ENCODE peak calls at places on chromosomes 13 and 19, in six cellular contexts. One of them, this sample, is unnamed.

GRCh38 chr13:19781526-19781925 is 1.2 kb downstream of the PSPC1 start:
- DNase-seq in mesenteric fat pad: peak
- DNase-seq in stimulated activated CD8-positive, alpha-beta memory T cell treated with anti-CD3 and anti-CD28 coated beads, Interleukin-4, amount 100 ng/mL, for 24 hours: no peak
- DNase-seq in stimulated activated CD4-positive, alpha-beta T cell treated with anti-CD3 and anti-CD28 coated beads, Interleukin-4, amount 100 ng/mL, for 1 hour: no peak
- DNase-seq in CD4-positive, alpha-beta T cell: no peak
- DNase-seq in GM18507: no peak
- DNase-seq in this sample: peak

GRCh38 chr13:97191615-97192014 is 30.5 kb upstream of the MBNL2 start:
- DNase-seq in mesenteric fat pad: no peak
- DNase-seq in stimulated activated CD8-positive, alpha-beta memory T cell treated with anti-CD3 and anti-CD28 coated beads, Interleukin-4, amount 100 ng/mL, for 24 hours: no peak
- DNase-seq in stimulated activated CD4-positive, alpha-beta T cell treated with anti-CD3 and anti-CD28 coated beads, Interleukin-4, amount 100 ng/mL, for 1 hour: no peak
- DNase-seq in CD4-positive, alpha-beta T cell: no peak
- DNase-seq in GM18507: no peak
- DNase-seq in this sample: no peak

GRCh38 chr13:80562423-80562822 is 221.5 kb upstream of the SPRY2 start:
- DNase-seq in mesenteric fat pad: no peak
- DNase-seq in stimulated activated CD8-positive, alpha-beta memory T cell treated with anti-CD3 and anti-CD28 coated beads, Interleukin-4, amount 100 ng/mL, for 24 hours: no peak
- DNase-seq in stimulated activated CD4-positive, alpha-beta T cell treated with anti-CD3 and anti-CD28 coated beads, Interleukin-4, amount 100 ng/mL, for 1 hour: no peak
- DNase-seq in CD4-positive, alpha-beta T cell: no peak
- DNase-seq in GM18507: no peak
- DNase-seq in this sample: no peak

GRCh38 chr13:95494082-95494681 is 58.3 kb upstream of the CLDN10 start:
- DNase-seq in mesenteric fat pad: no peak
- DNase-seq in stimulated activated CD8-positive, alpha-beta memory T cell treated with anti-CD3 and anti-CD28 coated beads, Interleukin-4, amount 100 ng/mL, for 24 hours: no peak
- DNase-seq in stimulated activated CD4-positive, alpha-beta T cell treated with anti-CD3 and anti-CD28 coated beads, Interleukin-4, amount 100 ng/mL, for 1 hour: no peak
- DNase-seq in CD4-positive, alpha-beta T cell: no peak
- DNase-seq in GM18507: peak
- DNase-seq in this sample: no peak

GRCh38 chr13:73809561-73809960 is 324.6 kb downstream of the KLF12 start:
- DNase-seq in mesenteric fat pad: no peak
- DNase-seq in stimulated activated CD8-positive, alpha-beta memory T cell treated with anti-CD3 and anti-CD28 coated beads, Interleukin-4, amount 100 ng/mL, for 24 hours: no peak
- DNase-seq in stimulated activated CD4-positive, alpha-beta T cell treated with anti-CD3 and anti-CD28 coated beads, Interleukin-4, amount 100 ng/mL, for 1 hour: no peak
- DNase-seq in CD4-positive, alpha-beta T cell: no peak
- DNase-seq in GM18507: no peak
- DNase-seq in this sample: no peak

GRCh38 chr19:45347570-45348366 is 7.2 kb downstream of the KLC3 start:
- DNase-seq in mesenteric fat pad: no peak
- DNase-seq in stimulated activated CD8-positive, alpha-beta memory T cell treated with anti-CD3 and anti-CD28 coated beads, Interleukin-4, amount 100 ng/mL, for 24 hours: no peak
- DNase-seq in stimulated activated CD4-positive, alpha-beta T cell treated with anti-CD3 and anti-CD28 coated beads, Interleukin-4, amount 100 ng/mL, for 1 hour: no peak
- DNase-seq in CD4-positive, alpha-beta T cell: no peak
- DNase-seq in GM18507: no peak
- DNase-seq in this sample: no peak

GRCh38 chr19:51327066-51327985 is 14.6 kb downstream of the VSIG10L start:
- DNase-seq in mesenteric fat pad: no peak
- DNase-seq in stimulated activated CD8-positive, alpha-beta memory T cell treated with anti-CD3 and anti-CD28 coated beads, Interleukin-4, amount 100 ng/mL, for 24 hours: peak
- DNase-seq in stimulated activated CD4-positive, alpha-beta T cell treated with anti-CD3 and anti-CD28 coated beads, Interleukin-4, amount 100 ng/mL, for 1 hour: peak
- DNase-seq in CD4-positive, alpha-beta T cell: no peak
- DNase-seq in GM18507: peak
- DNase-seq in this sample: peak

GRCh38 chr13:101942038-101942437 is 459.8 kb downstream of the FGF14 start:
- DNase-seq in mesenteric fat pad: no peak
- DNase-seq in stimulated activated CD8-positive, alpha-beta memory T cell treated with anti-CD3 and anti-CD28 coated beads, Interleukin-4, amount 100 ng/mL, for 24 hours: no peak
- DNase-seq in stimulated activated CD4-positive, alpha-beta T cell treated with anti-CD3 and anti-CD28 coated beads, Interleukin-4, amount 100 ng/mL, for 1 hour: no peak
- DNase-seq in CD4-positive, alpha-beta T cell: no peak
- DNase-seq in GM18507: no peak
- DNase-seq in this sample: peak

GRCh38 chr13:99320693-99321481 is 13.7 kb upstream of the GPR183 start:
- DNase-seq in mesenteric fat pad: no peak
- DNase-seq in stimulated activated CD8-positive, alpha-beta memory T cell treated with anti-CD3 and anti-CD28 coated beads, Interleukin-4, amount 100 ng/mL, for 24 hours: no peak
- DNase-seq in stimulated activated CD4-positive, alpha-beta T cell treated with anti-CD3 and anti-CD28 coated beads, Interleukin-4, amount 100 ng/mL, for 1 hour: no peak
- DNase-seq in CD4-positive, alpha-beta T cell: no peak
- DNase-seq in GM18507: no peak
- DNase-seq in this sample: no peak

GRCh38 chr13:112619730-112620639 is 32.0 kb upstream of the TUBGCP3 start:
- DNase-seq in mesenteric fat pad: peak
- DNase-seq in stimulated activated CD8-positive, alpha-beta memory T cell treated with anti-CD3 and anti-CD28 coated beads, Interleukin-4, amount 100 ng/mL, for 24 hours: no peak
- DNase-seq in stimulated activated CD4-positive, alpha-beta T cell treated with anti-CD3 and anti-CD28 coated beads, Interleukin-4, amount 100 ng/mL, for 1 hour: no peak
- DNase-seq in CD4-positive, alpha-beta T cell: no peak
- DNase-seq in GM18507: no peak
- DNase-seq in this sample: peak

GRCh38 chr13:19927117-19927734 is 31.3 kb upstream of the ZMYM2 start:
- DNase-seq in mesenteric fat pad: no peak
- DNase-seq in stimulated activated CD8-positive, alpha-beta memory T cell treated with anti-CD3 and anti-CD28 coated beads, Interleukin-4, amount 100 ng/mL, for 24 hours: no peak
- DNase-seq in stimulated activated CD4-positive, alpha-beta T cell treated with anti-CD3 and anti-CD28 coated beads, Interleukin-4, amount 100 ng/mL, for 1 hour: no peak
- DNase-seq in CD4-positive, alpha-beta T cell: no peak
- DNase-seq in GM18507: no peak
- DNase-seq in this sample: no peak

GRCh38 chr19:12946092-12946845 is 607 bp downstream of the RAD23A start:
- DNase-seq in mesenteric fat pad: peak
- DNase-seq in stimulated activated CD8-positive, alpha-beta memory T cell treated with anti-CD3 and anti-CD28 coated beads, Interleukin-4, amount 100 ng/mL, for 24 hours: peak
- DNase-seq in stimulated activated CD4-positive, alpha-beta T cell treated with anti-CD3 and anti-CD28 coated beads, Interleukin-4, amount 100 ng/mL, for 1 hour: peak
- DNase-seq in CD4-positive, alpha-beta T cell: peak
- DNase-seq in GM18507: no peak
- DNase-seq in this sample: peak

GRCh38 chr13:53631511-53631910 is 602.9 kb downstream of the OLFM4 start:
- DNase-seq in mesenteric fat pad: no peak
- DNase-seq in stimulated activated CD8-positive, alpha-beta memory T cell treated with anti-CD3 and anti-CD28 coated beads, Interleukin-4, amount 100 ng/mL, for 24 hours: no peak
- DNase-seq in stimulated activated CD4-positive, alpha-beta T cell treated with anti-CD3 and anti-CD28 coated beads, Interleukin-4, amount 100 ng/mL, for 1 hour: no peak
- DNase-seq in CD4-positive, alpha-beta T cell: no peak
- DNase-seq in GM18507: no peak
- DNase-seq in this sample: peak

GRCh38 chr13:103406967-103407366 is 340.8 kb upstream of the SLC10A2 start:
- DNase-seq in mesenteric fat pad: no peak
- DNase-seq in stimulated activated CD8-positive, alpha-beta memory T cell treated with anti-CD3 and anti-CD28 coated beads, Interleukin-4, amount 100 ng/mL, for 24 hours: no peak
- DNase-seq in stimulated activated CD4-positive, alpha-beta T cell treated with anti-CD3 and anti-CD28 coated beads, Interleukin-4, amount 100 ng/mL, for 1 hour: no peak
- DNase-seq in CD4-positive, alpha-beta T cell: no peak
- DNase-seq in GM18507: no peak
- DNase-seq in this sample: no peak

GRCh38 chr19:5352229-5352763 is 11.7 kb upstream of the PTPRS start:
- DNase-seq in mesenteric fat pad: no peak
- DNase-seq in stimulated activated CD8-positive, alpha-beta memory T cell treated with anti-CD3 and anti-CD28 coated beads, Interleukin-4, amount 100 ng/mL, for 24 hours: no peak
- DNase-seq in stimulated activated CD4-positive, alpha-beta T cell treated with anti-CD3 and anti-CD28 coated beads, Interleukin-4, amount 100 ng/mL, for 1 hour: no peak
- DNase-seq in CD4-positive, alpha-beta T cell: no peak
- DNase-seq in GM18507: no peak
- DNase-seq in this sample: peak

GRCh38 chr19:55172741-55173140 is 6.3 kb upstream of the DNAAF3 start:
- DNase-seq in mesenteric fat pad: no peak
- DNase-seq in stimulated activated CD8-positive, alpha-beta memory T cell treated with anti-CD3 and anti-CD28 coated beads, Interleukin-4, amount 100 ng/mL, for 24 hours: no peak
- DNase-seq in stimulated activated CD4-positive, alpha-beta T cell treated with anti-CD3 and anti-CD28 coated beads, Interleukin-4, amount 100 ng/mL, for 1 hour: no peak
- DNase-seq in CD4-positive, alpha-beta T cell: no peak
- DNase-seq in GM18507: no peak
- DNase-seq in this sample: peak

GRCh38 chr19:48370955-48371354 is 6.8 kb downstream of the SYNGR4 start:
- DNase-seq in mesenteric fat pad: no peak
- DNase-seq in stimulated activated CD8-positive, alpha-beta memory T cell treated with anti-CD3 and anti-CD28 coated beads, Interleukin-4, amount 100 ng/mL, for 24 hours: no peak
- DNase-seq in stimulated activated CD4-positive, alpha-beta T cell treated with anti-CD3 and anti-CD28 coated beads, Interleukin-4, amount 100 ng/mL, for 1 hour: no peak
- DNase-seq in CD4-positive, alpha-beta T cell: no peak
- DNase-seq in GM18507: no peak
- DNase-seq in this sample: no peak

GRCh38 chr13:91313103-91313502 is 34.4 kb upstream of the MIR17HG start:
- DNase-seq in mesenteric fat pad: no peak
- DNase-seq in stimulated activated CD8-positive, alpha-beta memory T cell treated with anti-CD3 and anti-CD28 coated beads, Interleukin-4, amount 100 ng/mL, for 24 hours: no peak
- DNase-seq in stimulated activated CD4-positive, alpha-beta T cell treated with anti-CD3 and anti-CD28 coated beads, Interleukin-4, amount 100 ng/mL, for 1 hour: no peak
- DNase-seq in CD4-positive, alpha-beta T cell: no peak
- DNase-seq in GM18507: no peak
- DNase-seq in this sample: peak

GRCh38 chr19:8261881-8262280 is 46.3 kb downstream of the CD320 start:
- DNase-seq in mesenteric fat pad: no peak
- DNase-seq in stimulated activated CD8-positive, alpha-beta memory T cell treated with anti-CD3 and anti-CD28 coated beads, Interleukin-4, amount 100 ng/mL, for 24 hours: no peak
- DNase-seq in stimulated activated CD4-positive, alpha-beta T cell treated with anti-CD3 and anti-CD28 coated beads, Interleukin-4, amount 100 ng/mL, for 1 hour: no peak
- DNase-seq in CD4-positive, alpha-beta T cell: no peak
- DNase-seq in GM18507: no peak
- DNase-seq in this sample: no peak

GRCh38 chr19:40341601-40342482 is 6.4 kb downstream of the C19orf47 start:
- DNase-seq in mesenteric fat pad: no peak
- DNase-seq in stimulated activated CD8-positive, alpha-beta memory T cell treated with anti-CD3 and anti-CD28 coated beads, Interleukin-4, amount 100 ng/mL, for 24 hours: no peak
- DNase-seq in stimulated activated CD4-positive, alpha-beta T cell treated with anti-CD3 and anti-CD28 coated beads, Interleukin-4, amount 100 ng/mL, for 1 hour: no peak
- DNase-seq in CD4-positive, alpha-beta T cell: no peak
- DNase-seq in GM18507: no peak
- DNase-seq in this sample: no peak

GRCh38 chr13:33728271-33729037 is 89.5 kb upstream of the RFC3 start:
- DNase-seq in mesenteric fat pad: no peak
- DNase-seq in stimulated activated CD8-positive, alpha-beta memory T cell treated with anti-CD3 and anti-CD28 coated beads, Interleukin-4, amount 100 ng/mL, for 24 hours: no peak
- DNase-seq in stimulated activated CD4-positive, alpha-beta T cell treated with anti-CD3 and anti-CD28 coated beads, Interleukin-4, amount 100 ng/mL, for 1 hour: no peak
- DNase-seq in CD4-positive, alpha-beta T cell: no peak
- DNase-seq in GM18507: peak
- DNase-seq in this sample: no peak

GRCh38 chr19:1102407-1103106 is 1.2 kb upstream of the GPX4 start:
- DNase-seq in mesenteric fat pad: no peak
- DNase-seq in stimulated activated CD8-positive, alpha-beta memory T cell treated with anti-CD3 and anti-CD28 coated beads, Interleukin-4, amount 100 ng/mL, for 24 hours: peak
- DNase-seq in stimulated activated CD4-positive, alpha-beta T cell treated with anti-CD3 and anti-CD28 coated beads, Interleukin-4, amount 100 ng/mL, for 1 hour: peak
- DNase-seq in CD4-positive, alpha-beta T cell: no peak
- DNase-seq in GM18507: no peak
- DNase-seq in this sample: no peak

GRCh38 chr19:2507109-2507508 is 31.2 kb downstream of the GADD45B start:
- DNase-seq in mesenteric fat pad: no peak
- DNase-seq in stimulated activated CD8-positive, alpha-beta memory T cell treated with anti-CD3 and anti-CD28 coated beads, Interleukin-4, amount 100 ng/mL, for 24 hours: no peak
- DNase-seq in stimulated activated CD4-positive, alpha-beta T cell treated with anti-CD3 and anti-CD28 coated beads, Interleukin-4, amount 100 ng/mL, for 1 hour: no peak
- DNase-seq in CD4-positive, alpha-beta T cell: peak
- DNase-seq in GM18507: no peak
- DNase-seq in this sample: no peak

GRCh38 chr19:6501740-6502648 is at the start of gene TUBB4A:
- DNase-seq in mesenteric fat pad: no peak
- DNase-seq in stimulated activated CD8-positive, alpha-beta memory T cell treated with anti-CD3 and anti-CD28 coated beads, Interleukin-4, amount 100 ng/mL, for 24 hours: no peak
- DNase-seq in stimulated activated CD4-positive, alpha-beta T cell treated with anti-CD3 and anti-CD28 coated beads, Interleukin-4, amount 100 ng/mL, for 1 hour: peak
- DNase-seq in CD4-positive, alpha-beta T cell: no peak
- DNase-seq in GM18507: no peak
- DNase-seq in this sample: peak

GRCh38 chr13:32969516-32969941 is 46.7 kb upstream of the KL start:
- DNase-seq in mesenteric fat pad: no peak
- DNase-seq in stimulated activated CD8-positive, alpha-beta memory T cell treated with anti-CD3 and anti-CD28 coated beads, Interleukin-4, amount 100 ng/mL, for 24 hours: no peak
- DNase-seq in stimulated activated CD4-positive, alpha-beta T cell treated with anti-CD3 and anti-CD28 coated beads, Interleukin-4, amount 100 ng/mL, for 1 hour: no peak
- DNase-seq in CD4-positive, alpha-beta T cell: no peak
- DNase-seq in GM18507: no peak
- DNase-seq in this sample: no peak

GRCh38 chr13:71863249-71863648 is 3.8 kb downstream of the DACH1 start:
- DNase-seq in mesenteric fat pad: no peak
- DNase-seq in stimulated activated CD8-positive, alpha-beta memory T cell treated with anti-CD3 and anti-CD28 coated beads, Interleukin-4, amount 100 ng/mL, for 24 hours: no peak
- DNase-seq in stimulated activated CD4-positive, alpha-beta T cell treated with anti-CD3 and anti-CD28 coated beads, Interleukin-4, amount 100 ng/mL, for 1 hour: no peak
- DNase-seq in CD4-positive, alpha-beta T cell: no peak
- DNase-seq in GM18507: no peak
- DNase-seq in this sample: no peak

GRCh38 chr19:34273121-34273845 is 18.9 kb downstream of the GARRE1 start:
- DNase-seq in mesenteric fat pad: no peak
- DNase-seq in stimulated activated CD8-positive, alpha-beta memory T cell treated with anti-CD3 and anti-CD28 coated beads, Interleukin-4, amount 100 ng/mL, for 24 hours: no peak
- DNase-seq in stimulated activated CD4-positive, alpha-beta T cell treated with anti-CD3 and anti-CD28 coated beads, Interleukin-4, amount 100 ng/mL, for 1 hour: no peak
- DNase-seq in CD4-positive, alpha-beta T cell: no peak
- DNase-seq in GM18507: no peak
- DNase-seq in this sample: no peak

GRCh38 chr19:1590641-1591397 is 1.8 kb downstream of the MBD3 start:
- DNase-seq in mesenteric fat pad: no peak
- DNase-seq in stimulated activated CD8-positive, alpha-beta memory T cell treated with anti-CD3 and anti-CD28 coated beads, Interleukin-4, amount 100 ng/mL, for 24 hours: no peak
- DNase-seq in stimulated activated CD4-positive, alpha-beta T cell treated with anti-CD3 and anti-CD28 coated beads, Interleukin-4, amount 100 ng/mL, for 1 hour: peak
- DNase-seq in CD4-positive, alpha-beta T cell: no peak
- DNase-seq in GM18507: no peak
- DNase-seq in this sample: peak

GRCh38 chr13:82011355-82011754 is 1670.4 kb upstream of the SPRY2 start:
- DNase-seq in mesenteric fat pad: no peak
- DNase-seq in stimulated activated CD8-positive, alpha-beta memory T cell treated with anti-CD3 and anti-CD28 coated beads, Interleukin-4, amount 100 ng/mL, for 24 hours: no peak
- DNase-seq in stimulated activated CD4-positive, alpha-beta T cell treated with anti-CD3 and anti-CD28 coated beads, Interleukin-4, amount 100 ng/mL, for 1 hour: no peak
- DNase-seq in CD4-positive, alpha-beta T cell: no peak
- DNase-seq in GM18507: no peak
- DNase-seq in this sample: no peak

GRCh38 chr19:45450042-45450380 is 17.8 kb upstream of the FOSB start:
- DNase-seq in mesenteric fat pad: no peak
- DNase-seq in stimulated activated CD8-positive, alpha-beta memory T cell treated with anti-CD3 and anti-CD28 coated beads, Interleukin-4, amount 100 ng/mL, for 24 hours: no peak
- DNase-seq in stimulated activated CD4-positive, alpha-beta T cell treated with anti-CD3 and anti-CD28 coated beads, Interleukin-4, amount 100 ng/mL, for 1 hour: no peak
- DNase-seq in CD4-positive, alpha-beta T cell: no peak
- DNase-seq in GM18507: no peak
- DNase-seq in this sample: no peak

GRCh38 chr13:97809576-97809975 is 143.9 kb upstream of the IPO5 start:
- DNase-seq in mesenteric fat pad: no peak
- DNase-seq in stimulated activated CD8-positive, alpha-beta memory T cell treated with anti-CD3 and anti-CD28 coated beads, Interleukin-4, amount 100 ng/mL, for 24 hours: no peak
- DNase-seq in stimulated activated CD4-positive, alpha-beta T cell treated with anti-CD3 and anti-CD28 coated beads, Interleukin-4, amount 100 ng/mL, for 1 hour: no peak
- DNase-seq in CD4-positive, alpha-beta T cell: no peak
- DNase-seq in GM18507: no peak
- DNase-seq in this sample: no peak

GRCh38 chr13:113532156-113532806 is 41.8 kb upstream of the DCUN1D2 start:
- DNase-seq in mesenteric fat pad: peak
- DNase-seq in stimulated activated CD8-positive, alpha-beta memory T cell treated with anti-CD3 and anti-CD28 coated beads, Interleukin-4, amount 100 ng/mL, for 24 hours: no peak
- DNase-seq in stimulated activated CD4-positive, alpha-beta T cell treated with anti-CD3 and anti-CD28 coated beads, Interleukin-4, amount 100 ng/mL, for 1 hour: no peak
- DNase-seq in CD4-positive, alpha-beta T cell: no peak
- DNase-seq in GM18507: no peak
- DNase-seq in this sample: no peak

GRCh38 chr19:30873003-30873402 is 476.2 kb downstream of the TSHZ3 start:
- DNase-seq in mesenteric fat pad: peak
- DNase-seq in stimulated activated CD8-positive, alpha-beta memory T cell treated with anti-CD3 and anti-CD28 coated beads, Interleukin-4, amount 100 ng/mL, for 24 hours: no peak
- DNase-seq in stimulated activated CD4-positive, alpha-beta T cell treated with anti-CD3 and anti-CD28 coated beads, Interleukin-4, amount 100 ng/mL, for 1 hour: no peak
- DNase-seq in CD4-positive, alpha-beta T cell: no peak
- DNase-seq in GM18507: no peak
- DNase-seq in this sample: peak

GRCh38 chr13:29991343-29991742 is 140.9 kb upstream of the UBL3 start:
- DNase-seq in mesenteric fat pad: no peak
- DNase-seq in stimulated activated CD8-positive, alpha-beta memory T cell treated with anti-CD3 and anti-CD28 coated beads, Interleukin-4, amount 100 ng/mL, for 24 hours: no peak
- DNase-seq in stimulated activated CD4-positive, alpha-beta T cell treated with anti-CD3 and anti-CD28 coated beads, Interleukin-4, amount 100 ng/mL, for 1 hour: no peak
- DNase-seq in CD4-positive, alpha-beta T cell: no peak
- DNase-seq in GM18507: no peak
- DNase-seq in this sample: no peak